ENCODE peak calls at places on chromosomes 16 and 17, in six cellular contexts. J, F, K, C, I and E are unnamed samples.

GRCh38 chr16:7025616-7026190 is 306.9 kb upstream of the RBFOX1 start:
- DNase-seq in J (peak; percentile 10), F (no peak), K (peak; percentile 58), C (peak; percentile 72), I (peak; percentile 34), E (peak; percentile 70)

GRCh38 chr17:81688616-81689015 is 4.8 kb downstream of the HGS start:
- DNase-seq in J (no peak), F (no peak), K (no peak), C (no peak), I (no peak), E (no peak)

GRCh38 chr17:79923974-79924638 is 84.9 kb upstream of the CBX4 start:
- DNase-seq in J (peak; percentile 58), F (peak; percentile 27), K (no peak), C (peak; percentile 69), I (peak; percentile 75), E (no peak)

GRCh38 chr16:27470567-27471431 is 68.8 kb downstream of the IL21R start:
- DNase-seq in J (no peak), F (peak; percentile 58), K (no peak), C (no peak), I (no peak), E (no peak)

GRCh38 chr17:1783834-1784611 is 22.2 kb downstream of the SERPINF1 start:
- DNase-seq in J (no peak), F (peak; percentile 97), K (peak; percentile 75), C (no peak), I (no peak), E (peak; percentile 92)

GRCh38 chr17:49637050-49637449 is 40.8 kb downstream of the SPOP start:
- DNase-seq in J (no peak), F (peak; percentile 20), K (no peak), C (no peak), I (no peak), E (no peak)

GRCh38 chr17:79038545-79039135 is 14.7 kb downstream of the C1QTNF1 start:
- DNase-seq in J (no peak), F (peak; percentile 99), K (no peak), C (no peak), I (no peak), E (peak; percentile 87)

GRCh38 chr16:22313141-22313781 is 16.1 kb downstream of the POLR3E start:
- DNase-seq in J (no peak), F (no peak), K (no peak), C (no peak), I (no peak), E (peak; percentile 65)

GRCh38 chr17:4898927-4899326 is 409 bp upstream of the C17orf107 start:
- DNase-seq in J (peak; percentile 21), F (no peak), K (no peak), C (no peak), I (no peak), E (no peak)

GRCh38 chr17:1089915-1090314 is 89.9 kb downstream of the ABR start:
- DNase-seq in J (no peak), F (peak; percentile 60), K (no peak), C (peak; percentile 35), I (no peak), E (no peak)

GRCh38 chr17:1154704-1155103 is 25.1 kb downstream of the ABR start:
- DNase-seq in J (no peak), F (no peak), K (peak; percentile 44), C (peak; percentile 44), I (no peak), E (no peak)

GRCh38 chr17:77451271-77451893 is 310.6 kb downstream of the SEC14L1 start:
- DNase-seq in J (peak; percentile 86), F (peak; percentile 76), K (peak; percentile 77), C (peak; percentile 92), I (peak; percentile 81), E (no peak)

GRCh38 chr17:69729937-69730336 is 315.4 kb downstream of the MAP2K6 start:
- DNase-seq in J (no peak), F (no peak), K (no peak), C (no peak), I (no peak), E (no peak)

GRCh38 chr16:48081656-48082055 is 74.1 kb downstream of the ABCC12 start:
- DNase-seq in J (no peak), F (peak; percentile 54), K (no peak), C (no peak), I (no peak), E (no peak)

GRCh38 chr17:38534498-38534885 is 71.3 kb downstream of the SRCIN1 start:
- DNase-seq in J (no peak), F (no peak), K (no peak), C (no peak), I (no peak), E (no peak)

GRCh38 chr16:73082608-73083007 is 34.7 kb upstream of the ZFHX3 start:
- DNase-seq in J (no peak), F (peak; percentile 91), K (no peak), C (no peak), I (no peak), E (no peak)

GRCh38 chr16:64406661-64407267 is 715.1 kb downstream of the CDH11 start:
- DNase-seq in J (no peak), F (no peak), K (no peak), C (no peak), I (no peak), E (no peak)

GRCh38 chr16:69179255-69180010 is 7.5 kb upstream of the SNTB2 start:
- DNase-seq in J (no peak), F (peak; percentile 96), K (peak; percentile 68), C (peak; percentile 23), I (no peak), E (peak; percentile 84)

GRCh38 chr16:48133455-48134226 is 22.2 kb downstream of the ABCC12 start:
- DNase-seq in J (no peak), F (no peak), K (no peak), C (no peak), I (no peak), E (no peak)

GRCh38 chr16:8720080-8720966 is 45.9 kb downstream of the ABAT start:
- DNase-seq in J (no peak), F (no peak), K (no peak), C (peak; percentile 24), I (no peak), E (no peak)